ENCODE peak calls at places on chromosome 16, in six cellular contexts. X is type B pancreatic cell, C is lower leg skin, J is body of pancreas, M is suprapubic skin, Y is nephron progenitor cell. N is an unnamed sample.

GRCh38 chr16:86951831-86952598 is 365.2 kb downstream of the C16orf95 start:
- DNase-seq in J (no peak), X (no peak), M (no peak), C (no peak), Y (no peak), N (no peak)

GRCh38 chr16:49491736-49492089 is 118.1 kb downstream of the C16orf78 start:
- DNase-seq in X (no peak), M (peak), Y (peak), C (peak), J (peak), N (no peak)

GRCh38 chr16:87860553-87861299 is 8.6 kb downstream of the SLC7A5 start:
- DNase-seq in M (no peak), J (peak), Y (peak), C (peak), X (no peak), N (no peak)

GRCh38 chr16:22948603-22949368 is 134.8 kb downstream of the HS3ST2 start:
- DNase-seq in M (peak), J (peak), X (no peak), C (peak), Y (peak), N (peak)

GRCh38 chr16:64712027-64712426 is 409.8 kb downstream of the CDH11 start:
- DNase-seq in Y (no peak), X (no peak), J (no peak), C (no peak), M (no peak), N (no peak)

GRCh38 chr16:12500771-12501170 is 302.9 kb downstream of the CPPED1 start:
- DNase-seq in J (no peak), Y (no peak), C (no peak), X (no peak), M (no peak), N (no peak)

GRCh38 chr16:4769306-4769638 is 2.3 kb upstream of the ZNF500 start:
- DNase-seq in X (no peak), Y (no peak), J (no peak), M (no peak), C (no peak), N (no peak)

GRCh38 chr16:72241930-72242329 is 70.0 kb upstream of the PMFBP1 start:
- DNase-seq in J (peak), C (no peak), M (no peak), X (no peak), Y (peak), N (no peak)

GRCh38 chr16:69286941-69287713 is 24.0 kb upstream of the VPS4A start:
- DNase-seq in C (peak), J (peak), Y (no peak), X (no peak), M (no peak), N (no peak)

GRCh38 chr16:72092832-72093447 is 480 bp downstream of the TXNL4B start:
- DNase-seq in J (no peak), M (no peak), C (no peak), Y (peak), X (no peak), N (no peak)

GRCh38 chr16:49057391-49057790 is 224.2 kb downstream of the CBLN1 start:
- DNase-seq in M (no peak), X (no peak), J (no peak), C (no peak), Y (no peak), N (no peak)

GRCh38 chr16:31876955-31877828 is 3.6 kb downstream of the ZNF267 start:
- DNase-seq in C (no peak), Y (no peak), J (no peak), M (no peak), X (no peak), N (no peak)

GRCh38 chr16:68995011-68995504 is 110.4 kb upstream of the HAS3 start:
- DNase-seq in J (peak), X (no peak), Y (no peak), C (no peak), M (no peak), N (no peak)

GRCh38 chr16:4371481-4372314 is at the start of gene VASN:
- DNase-seq in X (peak), Y (peak), C (peak), M (peak), J (peak), N (peak)

GRCh38 chr16:68227183-68227793 is 8.6 kb downstream of the ESRP2 start:
- DNase-seq in X (no peak), M (no peak), C (no peak), J (no peak), Y (no peak), N (peak)

GRCh38 chr16:82293671-82294070 is 123.6 kb upstream of the MPHOSPH6 start:
- DNase-seq in X (no peak), M (no peak), J (no peak), Y (no peak), C (no peak), N (no peak)

GRCh38 chr16:18800674-18801196 is 614 bp downstream of the ARL6IP1 start:
- DNase-seq in M (peak), X (no peak), C (peak), Y (peak), J (no peak), N (no peak)

GRCh38 chr16:68084504-68085258 is 489 bp upstream of the NFATC3 start:
- DNase-seq in M (peak), C (peak), X (peak), Y (peak), J (peak), N (peak)

GRCh38 chr16:4081035-4081434 is 35.2 kb downstream of the ADCY9 start:
- DNase-seq in M (no peak), J (no peak), C (peak), Y (no peak), X (no peak), N (no peak)

DNA sequence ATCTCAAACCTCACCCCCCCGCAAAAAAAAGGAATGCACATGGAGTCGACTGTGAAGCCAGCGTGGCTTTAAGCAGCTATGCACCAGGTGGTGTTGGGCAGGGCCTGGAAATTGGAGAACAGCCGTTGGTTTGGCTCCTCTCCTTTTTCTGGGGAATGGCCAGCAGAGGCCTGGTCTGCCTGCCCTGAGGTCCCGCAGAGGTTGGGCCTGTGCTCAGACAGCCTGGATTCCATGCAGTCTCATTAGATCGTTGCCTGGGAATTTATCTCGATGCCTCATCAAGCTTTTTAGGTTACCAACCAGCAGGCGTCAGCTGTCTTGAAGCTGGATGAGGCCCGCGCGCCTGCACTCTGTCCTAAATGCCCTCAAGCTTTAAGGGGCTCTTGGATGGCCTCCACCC is 9.8 kb downstream of the SLC12A3 start:
- DNase-seq in Y (no peak), C (no peak), X (no peak), M (no peak), J (peak), N (no peak)
- TF ChIP-seq CTCF in Y (no peak), C (no peak), X (no peak), M (no peak), J (peak), N (no peak)

GRCh38 chr16:53884748-53885147 is 180.8 kb downstream of the FTO start:
- DNase-seq in J (no peak), M (no peak), Y (no peak), X (no peak), C (no peak), N (no peak)

GRCh38 chr16:53878216-53878615 is 174.3 kb downstream of the FTO start:
- DNase-seq in C (no peak), X (no peak), M (no peak), J (no peak), Y (no peak), N (no peak)

GRCh38 chr16:53881371-53881770 is 177.4 kb downstream of the FTO start:
- DNase-seq in M (no peak), X (no peak), J (no peak), C (no peak), Y (no peak), N (no peak)

GRCh38 chr16:53886482-53887378 is 182.8 kb downstream of the FTO start:
- DNase-seq in C (no peak), X (no peak), J (no peak), Y (no peak), M (no peak), N (no peak)

DNA sequence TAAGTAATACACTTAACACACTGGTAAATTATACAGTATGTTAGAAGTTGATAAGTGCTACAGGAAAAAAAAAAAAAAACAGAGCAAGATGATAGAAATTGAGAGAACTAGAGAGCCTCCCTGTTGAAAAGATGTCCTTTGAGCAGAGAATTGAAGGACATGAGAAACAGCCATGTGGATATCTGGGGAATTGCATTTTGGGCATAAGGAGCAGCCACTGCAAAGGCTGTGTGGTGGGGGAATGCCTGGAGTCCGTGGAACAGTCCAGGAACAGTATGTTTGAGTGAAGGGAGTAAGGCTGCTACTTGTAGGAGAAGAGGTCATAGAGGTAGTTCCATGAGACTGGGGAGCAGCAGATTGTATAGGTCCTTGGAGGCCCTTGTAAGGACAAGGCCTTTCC is 178.4 kb downstream of the FTO start:
- DNase-seq in J (no peak), M (no peak), Y (no peak), X (no peak), C (no peak), N (no peak)
- TF ChIP-seq CTCF in J (no peak), M (no peak), Y (no peak), X (no peak), C (no peak), N (no peak)

DNA sequence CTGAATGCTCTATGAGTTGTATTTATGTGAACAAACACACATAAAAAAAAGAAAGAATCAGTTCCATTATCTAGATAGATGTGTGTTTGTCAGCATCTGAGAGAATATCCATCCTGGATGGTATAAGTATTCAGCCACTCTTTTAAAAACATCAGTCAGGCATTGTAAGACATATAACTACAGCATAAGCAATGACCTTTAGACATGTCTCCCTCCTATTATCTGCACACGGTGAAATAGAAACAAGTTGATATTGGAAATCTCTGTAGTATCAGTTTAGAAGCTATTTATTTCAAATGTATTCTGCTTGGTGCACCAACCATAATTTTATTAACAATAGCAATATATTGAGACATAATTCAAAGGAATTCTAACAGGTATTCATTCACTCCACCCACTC is 433.1 kb downstream of the TOX3 start:
- DNase-seq in J (no peak), Y (no peak), M (no peak), X (no peak), C (no peak), N (no peak)
- TF ChIP-seq CTCF in J (no peak), Y (no peak), M (no peak), X (no peak), C (no peak), N (no peak)

DNA sequence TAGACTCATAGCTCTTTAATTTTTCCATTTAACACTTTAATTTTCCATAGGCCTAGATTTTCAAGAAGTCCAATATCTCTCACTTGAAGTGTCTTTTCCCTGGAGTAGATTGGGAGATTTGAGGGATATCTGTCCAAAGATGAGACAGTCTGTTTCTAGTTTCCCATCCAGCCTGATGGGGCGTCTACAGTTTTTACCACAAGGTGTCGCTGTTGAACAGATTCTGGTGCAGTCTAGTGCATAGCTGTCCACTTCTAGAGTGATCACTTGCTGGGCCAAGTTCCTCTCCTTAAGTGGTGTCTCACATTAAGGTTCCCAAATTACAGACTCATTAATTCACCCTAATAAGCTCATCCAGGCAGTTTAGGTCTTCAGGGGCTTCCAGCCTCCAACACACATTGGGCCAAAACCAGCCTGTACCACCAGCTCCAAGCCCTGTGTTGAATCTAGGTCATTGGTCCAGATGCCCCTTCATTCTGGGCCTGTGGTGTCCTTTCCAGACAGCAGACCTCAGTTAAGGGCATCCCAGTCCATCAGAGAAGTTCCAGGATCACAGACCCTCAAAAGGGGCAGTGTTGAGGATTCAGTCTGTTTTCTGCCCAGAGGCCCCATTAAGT is 9.4 kb downstream of the SNX20 start:
- DNase-seq in J (no peak), C (no peak), X (no peak), M (no peak), Y (peak), N (no peak)
- TF ChIP-seq CTCF in J (peak), C (no peak), X (peak), M (peak), Y (peak), N (peak)

GRCh38 chr16:50666658-50667496 is 14.2 kb downstream of the SNX20 start:
- DNase-seq in Y (no peak), J (no peak), C (no peak), M (no peak), X (no peak), N (peak)

GRCh38 chr16:50668368-50669008 is 12.6 kb downstream of the SNX20 start:
- DNase-seq in X (no peak), M (no peak), C (no peak), J (peak), Y (no peak), N (no peak)

GRCh38 chr16:50665128-50665878 is 15.8 kb downstream of the SNX20 start:
- DNase-seq in Y (peak), X (peak), C (peak), M (peak), J (peak), N (peak)

GRCh38 chr16:50669741-50670140 is 11.4 kb downstream of the SNX20 start:
- DNase-seq in J (no peak), X (no peak), C (no peak), Y (no peak), M (no peak), N (no peak)

GRCh38 chr16:50667497-50668367 is 13.4 kb downstream of the SNX20 start:
- DNase-seq in M (no peak), C (no peak), J (no peak), X (no peak), Y (no peak), N (no peak)
- TF ChIP-seq CTCF in M (no peak), C (no peak), J (no peak), X (no peak), Y (no peak), N (peak)

GRCh38 chr16:89246903-89247733 is 29.6 kb downstream of the ZNF778 start:
- DNase-seq in J (peak), Y (peak), M (peak), X (peak), C (peak), N (peak)
- TF ChIP-seq CTCF in J (no peak), Y (no peak), M (no peak), X (no peak), C (no peak), N (no peak)

GRCh38 chr16:81061307-81061640 is 15.8 kb downstream of the C16orf46 start:
- DNase-seq in C (no peak), X (no peak), M (no peak), J (no peak), Y (no peak), N (no peak)

GRCh38 chr16:81067166-81067565 is 9.9 kb downstream of the C16orf46 start:
- DNase-seq in Y (no peak), M (no peak), X (no peak), C (no peak), J (no peak), N (no peak)

GRCh38 chr16:81066700-81067099 is 10.3 kb downstream of the C16orf46 start:
- DNase-seq in X (no peak), C (no peak), Y (no peak), J (no peak), M (no peak), N (no peak)

GRCh38 chr16:81060576-81061306 is 16.3 kb downstream of the C16orf46 start:
- DNase-seq in C (no peak), M (no peak), J (no peak), Y (no peak), X (no peak), N (no peak)

DNA sequence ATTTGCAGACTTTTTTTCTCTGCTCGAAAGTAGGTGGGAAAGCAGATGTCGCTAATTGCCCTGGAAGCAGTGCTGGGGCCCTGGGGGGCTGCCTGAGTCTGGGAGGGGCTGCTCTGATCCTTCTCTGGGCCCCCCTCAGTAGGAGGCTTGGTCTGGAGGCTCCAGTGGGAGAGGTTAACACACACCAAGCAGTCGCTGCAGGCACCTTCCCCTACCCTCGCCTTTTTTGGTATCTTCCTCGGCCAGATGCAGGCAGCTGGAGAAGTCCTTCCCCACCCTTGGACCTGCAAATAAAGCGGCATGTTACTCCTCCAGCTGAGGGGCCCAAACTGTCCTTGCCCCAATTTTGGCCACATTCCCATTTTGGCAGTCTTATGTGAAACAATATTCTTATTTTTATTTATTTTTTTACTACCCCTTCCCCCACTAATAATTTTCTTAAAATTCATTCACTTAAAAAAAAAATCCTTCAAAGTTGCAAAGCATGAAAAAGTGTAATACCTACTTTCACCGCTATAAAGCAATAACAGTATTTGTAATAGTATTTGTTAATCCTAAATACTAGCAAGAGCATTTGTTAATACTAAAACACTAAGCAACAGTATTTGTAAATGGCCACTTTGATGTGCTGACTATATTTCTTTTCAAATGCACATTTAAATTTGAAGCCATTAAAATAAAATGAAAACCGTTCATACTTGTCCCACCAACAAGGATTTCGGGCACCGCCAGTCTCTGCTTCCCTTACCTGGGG is 15.0 kb downstream of the C16orf46 start:
- DNase-seq in C (no peak), M (no peak), J (no peak), X (no peak), Y (no peak), N (no peak)
- TF ChIP-seq CTCF in C (no peak), M (no peak), J (no peak), X (no peak), Y (no peak), N (no peak)

GRCh38 chr16:8905795-8906591 is 23.8 kb downstream of the LITAFD start:
- DNase-seq in Y (no peak), J (no peak), M (no peak), X (no peak), C (peak), N (no peak)
- TF ChIP-seq CTCF in Y (no peak), J (no peak), M (no peak), X (peak), C (no peak), N (no peak)

GRCh38 chr16:26988186-26988585 is 78.5 kb upstream of the C16orf82 start:
- DNase-seq in Y (no peak), M (no peak), X (no peak), C (peak), J (no peak), N (no peak)

GRCh38 chr16:26992661-26993365 is 73.9 kb upstream of the C16orf82 start:
- DNase-seq in C (peak), M (no peak), J (no peak), X (no peak), Y (peak), N (no peak)

GRCh38 chr16:26995522-26995921 is 71.2 kb upstream of the C16orf82 start:
- DNase-seq in X (no peak), M (no peak), J (no peak), Y (no peak), C (no peak), N (no peak)

GRCh38 chr16:26993511-26993910 is 73.2 kb upstream of the C16orf82 start:
- DNase-seq in Y (no peak), C (peak), J (no peak), M (no peak), X (no peak), N (no peak)

GRCh38 chr16:26993988-26994387 is 72.7 kb upstream of the C16orf82 start:
- DNase-seq in X (no peak), J (no peak), C (peak), Y (no peak), M (no peak), N (no peak)
- TF ChIP-seq CTCF in X (no peak), J (no peak), C (no peak), Y (no peak), M (no peak), N (no peak)

N was measured in CD4-positive, alpha-beta T cell.